ENCODE peak calls at places on chromosomes 2 and 18, in five cellular contexts. B is heart left ventricle, I is esophagus squamous epithelium, V is WERI-Rb-1, U is foreskin keratinocyte. M is an unnamed sample.
A peak's percentile ranks its signal among the peaks of the same experiment; 100 is the strongest.

GRCh38 chr2:113407446-113408099 is 29.9 kb upstream of the ZNG1B start:
- DNase-seq in B (no peak), I (no peak), V (no peak), U (no peak), M (peak; percentile 35)

GRCh38 chr2:8488001-8488738 is 193.7 kb upstream of the ID2 start:
- DNase-seq in B (no peak), I (no peak), V (no peak), U (no peak), M (no peak)

GRCh38 chr18:48547456-48548403 is 8.9 kb downstream of the CTIF start:
- DNase-seq in B (no peak), I (no peak), V (no peak), U (peak; percentile 97), M (peak; percentile 67)

GRCh38 chr2:3168230-3168891 is 209.3 kb downstream of the EIPR1 start:
- DNase-seq in B (no peak), I (no peak), V (no peak), U (peak; percentile 60), M (peak; percentile 67)

GRCh38 chr18:73564073-73564472 is 583.6 kb downstream of the FBXO15 start:
- DNase-seq in B (no peak), I (no peak), V (no peak), U (peak; percentile 82), M (peak; percentile 37)

GRCh38 chr18:28112056-28112470 is 64.9 kb downstream of the CDH2 start:
- DNase-seq in B (no peak), I (no peak), V (no peak), U (no peak), M (peak; percentile 9)

GRCh38 chr2:178478102-178478441 is 328 bp downstream of the FKBP7 start:
- DNase-seq in B (no peak), I (no peak), V (no peak), U (no peak), M (no peak)

GRCh38 chr18:24731981-24732380 is 271.5 kb downstream of the HRH4 start:
- DNase-seq in B (no peak), I (no peak), V (no peak), U (peak; percentile 25), M (peak; percentile 20)

GRCh38 chr18:38801640-38802039 is 1236.0 kb upstream of the CELF4 start:
- DNase-seq in B (no peak), I (no peak), V (peak; percentile 75), U (no peak), M (no peak)

GRCh38 chr18:38790786-38791185 is 1225.2 kb upstream of the CELF4 start:
- DNase-seq in B (no peak), I (no peak), V (no peak), U (no peak), M (no peak)

DNA sequence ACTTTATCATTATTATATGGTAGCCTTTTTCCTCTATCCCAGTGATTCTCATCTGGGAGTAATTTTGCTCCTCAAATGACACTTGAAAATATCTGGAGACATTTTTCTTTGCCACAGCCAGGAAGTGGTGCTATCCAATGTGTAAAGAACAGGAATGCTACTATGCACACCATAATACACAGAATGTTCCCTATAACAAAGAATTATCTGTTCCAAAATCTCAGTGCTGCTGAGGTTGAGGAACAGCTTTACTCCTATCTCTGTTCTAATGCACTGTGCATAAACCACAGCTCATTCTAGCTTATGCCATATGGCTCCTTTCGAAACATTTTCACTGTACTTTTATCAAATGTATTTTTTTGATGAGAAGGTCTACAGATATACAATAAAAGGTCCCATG is 1231.2 kb upstream of the CELF4 start:
- DNase-seq in B (no peak), I (no peak), V (no peak), U (no peak), M (no peak)
- TF ChIP-seq CTCF in B (no peak), I (no peak), V (no peak), U (no peak), M (no peak)

DNA sequence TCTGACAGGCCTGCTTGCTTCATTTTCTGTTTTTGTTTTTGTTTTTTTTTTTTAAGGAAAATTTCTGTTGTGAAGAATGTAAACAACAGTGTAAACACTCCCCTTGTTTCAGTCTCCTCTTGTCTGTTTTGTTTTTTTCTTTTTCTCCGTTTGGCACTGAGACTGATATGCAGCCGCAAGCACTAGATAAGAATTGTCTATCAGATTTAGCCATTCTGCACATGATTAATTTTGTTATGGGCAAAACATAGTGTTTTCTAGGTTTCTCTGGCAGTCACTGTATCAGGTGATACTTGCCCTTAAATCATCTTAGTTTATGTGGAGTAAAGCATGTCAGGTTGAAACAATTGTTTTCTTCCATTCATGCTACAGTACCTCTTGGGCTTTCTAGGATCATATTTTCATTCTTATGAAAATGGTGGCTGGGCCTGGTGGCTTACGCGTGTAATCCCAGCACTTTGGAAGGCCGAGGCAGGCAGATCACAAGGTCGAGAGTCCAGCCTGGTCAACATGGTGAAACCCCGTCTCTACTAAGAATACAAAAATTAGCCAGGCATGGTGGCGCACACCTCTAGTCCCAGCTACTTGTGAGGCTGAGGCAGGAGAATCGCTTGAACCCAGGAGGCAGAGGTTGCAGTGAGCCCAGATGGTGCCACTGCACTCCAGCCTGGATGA is 12.9 kb upstream of the RBMS1 start:
- DNase-seq in B (no peak), I (no peak), V (no peak), U (no peak), M (no peak)
- H3K27ac ChIP-seq in B (no peak overlapping the region), I (no peak overlapping the region), V (no peak overlapping the region), U (no peak overlapping the region), M (no peak overlapping the region)

GRCh38 chr18:70172225-70172624 is 33.3 kb downstream of the RTTN start:
- DNase-seq in B (no peak), I (no peak), V (no peak), U (no peak), M (peak; percentile 4)

GRCh38 chr18:70165936-70166335 is 39.6 kb downstream of the RTTN start:
- DNase-seq in B (no peak), I (no peak), V (no peak), U (no peak), M (no peak)

GRCh38 chr18:70169747-70170146 is 35.7 kb downstream of the RTTN start:
- DNase-seq in B (no peak), I (no peak), V (no peak), U (no peak), M (no peak)

DNA sequence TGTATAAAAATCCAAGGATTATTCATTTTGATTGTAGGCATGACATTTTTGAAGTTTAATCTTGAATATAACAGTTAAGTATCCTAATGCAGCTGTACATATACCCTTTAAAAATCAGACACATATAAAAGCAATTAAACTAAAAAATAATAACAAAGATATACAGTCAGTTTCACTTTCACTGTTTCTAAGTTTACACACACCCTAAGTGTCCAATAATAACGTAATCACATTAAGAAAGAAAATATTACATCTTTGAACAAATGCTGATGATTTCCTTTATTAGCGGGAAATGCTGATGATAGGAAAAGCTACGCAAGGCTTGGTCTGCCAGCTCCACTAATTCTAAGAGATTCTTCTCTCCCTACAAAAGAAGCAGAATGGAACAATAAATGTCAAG is 38.8 kb downstream of the RTTN start:
- DNase-seq in B (no peak), I (no peak), V (no peak), U (no peak), M (no peak)
- TF ChIP-seq CTCF in B (no peak), I (no peak), V (no peak), U (no peak), M (no peak)

GRCh38 chr2:203705184-203705583 is 1.3 kb upstream of the CD28 start:
- DNase-seq in B (no peak), I (no peak), V (no peak), U (no peak), M (no peak)
- H3K27ac ChIP-seq in B (no peak overlapping the region), I (no peak overlapping the region), V (no peak overlapping the region), U (no peak overlapping the region), M (no peak overlapping the region)

DNA sequence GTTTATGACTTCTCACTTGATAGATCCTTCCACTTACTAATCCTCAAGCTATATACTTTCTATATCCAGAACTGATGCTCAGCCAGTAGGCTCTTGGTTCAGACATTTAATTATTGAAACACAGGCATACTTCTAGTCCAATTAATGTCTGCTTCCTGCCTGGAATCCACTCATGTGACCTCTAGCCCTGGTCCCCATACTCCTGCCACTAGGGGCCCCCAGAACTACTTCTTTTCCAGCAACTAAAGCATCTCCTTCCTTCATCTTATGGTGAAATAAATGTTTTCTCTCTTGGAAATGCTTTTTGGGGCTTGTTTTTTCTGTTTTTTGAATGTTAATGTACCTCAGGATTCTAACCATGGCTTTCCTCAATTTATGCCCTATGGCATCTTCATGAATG is 527.6 kb downstream of the SATB2 start:
- DNase-seq in B (no peak), I (no peak), V (peak; percentile 26), U (no peak), M (no peak)
- TF ChIP-seq CTCF in B (no peak), I (no peak), V (peak; percentile 20), U (peak; percentile 22), M (no peak)

GRCh38 chr2:30371772-30372373 is 75.2 kb upstream of the LCLAT1 start:
- DNase-seq in B (no peak), I (no peak), V (peak; percentile 1), U (no peak), M (no peak)

GRCh38 chr2:30374380-30374779 is 72.7 kb upstream of the LCLAT1 start:
- DNase-seq in B (no peak), I (no peak), V (no peak), U (no peak), M (no peak)

GRCh38 chr2:30373881-30374302 is 73.2 kb upstream of the LCLAT1 start:
- DNase-seq in B (no peak), I (no peak), V (peak; percentile 9), U (peak; percentile 43), M (peak; percentile 39)

GRCh38 chr2:30371028-30371708 is 75.9 kb upstream of the LCLAT1 start:
- DNase-seq in B (no peak), I (no peak), V (no peak), U (no peak), M (no peak)

DNA sequence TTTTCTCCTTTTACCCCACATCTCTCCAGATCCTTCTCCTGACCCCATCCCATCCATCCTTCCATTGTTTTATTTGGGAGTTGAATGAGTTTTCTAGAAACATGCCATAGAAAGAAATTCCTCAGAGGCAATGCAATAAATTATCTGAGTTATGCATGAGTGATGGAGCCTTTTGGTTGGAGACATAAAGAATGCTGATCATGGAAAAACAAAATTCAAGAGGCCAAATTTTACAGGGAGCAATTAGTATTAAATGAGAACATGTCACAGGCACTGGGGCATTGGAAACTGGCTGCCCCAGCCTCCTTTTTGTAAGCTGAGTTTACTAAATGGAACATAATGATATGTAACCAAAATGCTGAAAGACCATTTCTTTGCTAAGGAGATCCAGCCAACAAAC is 74.2 kb upstream of the LCLAT1 start:
- DNase-seq in B (no peak), I (no peak), V (no peak), U (no peak), M (no peak)
- H3K27ac ChIP-seq in B (no peak overlapping the region), I (no peak overlapping the region), V (no peak overlapping the region), U (no peak overlapping the region), M (no peak overlapping the region)

GRCh38 chr2:241066893-241067341 is 35.2 kb downstream of the MTERF4 start:
- DNase-seq in B (peak; percentile 56), I (no peak), V (no peak), U (no peak), M (no peak)
- TF ChIP-seq CTCF in B (no peak), I (no peak), V (no peak), U (peak; percentile 19), M (no peak)

DNA sequence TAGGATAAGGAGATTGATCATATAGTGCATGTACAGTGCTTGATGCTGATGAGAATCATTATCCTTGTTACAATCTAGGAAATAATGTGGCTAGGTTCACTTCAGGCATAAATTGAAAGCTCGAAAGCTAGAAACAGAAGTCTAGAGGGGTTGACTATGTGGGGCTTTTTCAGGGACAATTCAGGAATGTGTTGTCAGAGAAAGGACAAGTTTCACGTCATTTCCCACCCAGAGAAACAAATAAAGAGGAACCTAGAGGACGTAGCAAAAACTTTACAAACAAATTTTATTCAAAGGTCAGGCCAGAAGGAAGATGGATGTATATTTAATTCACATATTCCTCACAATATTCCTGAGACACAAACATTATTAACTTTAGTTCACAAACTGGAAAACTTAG is 7.6 kb downstream of the CYRIA start:
- DNase-seq in B (no peak), I (no peak), V (no peak), U (no peak), M (no peak)
- H3K27ac ChIP-seq in B (peak overlapping the region; percentile 21), I (no peak overlapping the region), V (no peak overlapping the region), U (no peak overlapping the region), M (no peak overlapping the region)

M was measured in RWPE1.